ENCODE peak calls at places on chromosome 9, in four cellular contexts. D, V, F and B are unnamed samples. For H3K4me1 and H3K36me3, the result is how much of the 10 kb centered on the place peaks cover.

GRCh38 chr9:91246842-91247241 is 114.9 kb downstream of the AUH start:
- DNase-seq in D (no peak), F (no peak), V (no peak), B (no peak)

GRCh38 chr9:93318441-93318840 is 133.0 kb upstream of the FAM120A start:
- DNase-seq in V (no peak), F (peak), D (no peak), B (no peak)

GRCh38 chr9:114512337-114512874 is 7.1 kb upstream of the WHRN start:
- DNase-seq in V (no peak), D (no peak), F (no peak), B (no peak)

GRCh38 chr9:78004478-78005229 is 27.0 kb downstream of the GNAQ start:
- DNase-seq in D (peak), F (no peak), V (peak), B (peak)

GRCh38 chr9:126338945-126339344 is 12.3 kb downstream of the MVB12B start:
- DNase-seq in F (no peak), V (no peak), D (no peak), B (no peak)

GRCh38 chr9:89986190-89986589 is 381.4 kb downstream of the GADD45G start:
- DNase-seq in V (no peak), D (no peak), F (no peak), B (no peak)

GRCh38 chr9:89422151-89422918 is 75.6 kb downstream of the SEMA4D start:
- DNase-seq in F (no peak), D (peak), V (no peak), B (no peak)

GRCh38 chr9:19232117-19232829 is 1.8 kb downstream of the DENND4C start:
- DNase-seq in F (no peak), V (no peak), D (peak), B (no peak)

GRCh38 chr9:95724253-95724991 is 151.1 kb upstream of the ERCC6L2 start:
- DNase-seq in D (no peak), F (no peak), V (no peak), B (no peak)

GRCh38 chr9:6924149-6924548 is 166.4 kb downstream of the KDM4C start:
- DNase-seq in V (no peak), D (no peak), F (no peak), B (no peak)

GRCh38 chr9:114339130-114339908 is 9.7 kb downstream of the ORM2 start:
- DNase-seq in F (no peak), V (no peak), D (peak), B (peak)

GRCh38 chr9:114588671-114589526 is 1.3 kb downstream of the ATP6V1G1 start:
- DNase-seq in V (no peak), D (peak), F (no peak), B (no peak)

GRCh38 chr9:128685636-128686489 is 3.2 kb upstream of the SET start:
- DNase-seq in D (no peak), V (no peak), F (no peak), B (no peak)

GRCh38 chr9:2925016-2925415 is 81.1 kb upstream of the PUM3 start:
- DNase-seq in D (no peak), F (no peak), V (no peak), B (no peak)

GRCh38 chr9:127982912-127983311 is 2.1 kb upstream of the EEIG1 start:
- DNase-seq in D (no peak), F (no peak), V (no peak), B (no peak)

GRCh38 chr9:82124090-82124489 is 135.5 kb downstream of the SPATA31D1 start:
- DNase-seq in F (no peak), D (peak), V (no peak), B (no peak)

DNA sequence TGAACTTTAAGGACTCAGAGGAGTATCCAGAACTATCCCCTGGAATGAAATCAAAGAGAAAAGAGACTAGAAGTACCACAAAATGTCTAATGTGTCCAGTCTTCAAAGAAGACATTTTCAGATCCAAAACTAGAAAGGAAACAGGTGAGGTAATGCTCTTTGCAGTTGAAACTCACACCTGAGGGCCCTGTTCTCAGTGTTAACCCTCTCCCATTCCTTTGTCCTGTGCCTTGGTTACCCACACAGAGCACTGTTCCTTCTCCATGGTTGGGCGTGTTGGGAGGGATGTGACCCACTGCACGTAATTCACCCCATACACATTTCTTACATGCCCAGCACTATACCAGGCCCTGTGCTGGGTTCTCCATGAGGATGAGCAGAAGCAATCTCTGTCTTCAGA is 21.3 kb downstream of the MSANTD3 start:
- DNase-seq in F (no peak), D (no peak), V (no peak), B (no peak)
- H3K4me1 ChIP-seq in F (under half), D (under half), V (under half), B (under half)

GRCh38 chr9:14006586-14007198 is 307.2 kb downstream of the NFIB start:
- DNase-seq in V (no peak), F (no peak), D (no peak), B (no peak)
- TF ChIP-seq CTCF in V (no peak), F (no peak), D (no peak), B (no peak)

DNA sequence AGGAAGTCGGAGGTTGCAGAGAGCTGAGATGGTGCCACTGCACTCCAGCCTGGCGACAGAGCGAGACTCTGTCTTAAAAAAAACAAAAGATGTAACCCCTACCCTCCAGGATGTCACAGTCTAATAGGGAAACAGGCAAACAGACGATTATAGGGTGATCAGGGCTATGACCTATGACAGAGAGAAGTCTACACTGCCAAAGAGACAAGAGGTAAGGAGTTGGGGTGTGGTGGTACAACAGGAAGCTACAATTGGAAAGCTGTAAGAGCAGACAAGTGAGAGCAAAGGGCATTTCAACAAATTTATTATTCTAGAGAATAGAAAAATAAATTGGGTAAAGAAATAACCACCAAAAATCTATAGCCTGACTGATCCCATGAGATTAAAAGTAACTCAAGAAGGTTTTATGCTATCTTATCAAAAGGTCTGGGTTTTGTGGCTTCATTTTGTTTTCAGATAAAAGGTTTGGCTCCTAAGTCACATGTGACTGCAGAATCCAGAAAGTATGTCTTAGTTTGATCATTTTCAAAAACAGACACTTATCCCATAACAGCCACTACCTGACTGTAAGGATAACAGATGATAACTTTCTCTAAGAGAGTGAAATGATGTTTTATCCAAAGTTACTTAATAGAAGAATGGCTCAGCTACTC is 7.3 kb downstream of the CDC26 start:
- DNase-seq in V (no peak), D (no peak), F (no peak), B (no peak)
- H3K36me3 ChIP-seq in V (under half), D (under half), F (under half), B (under half)

GRCh38 chr9:34989946-34990635 is 546 bp downstream of the DNAJB5 start:
- DNase-seq in V (peak), F (peak), D (peak), B (peak)

GRCh38 chr9:34990908-34991832 is 1.6 kb downstream of the DNAJB5 start:
- DNase-seq in F (no peak), D (no peak), V (no peak), B (no peak)

GRCh38 chr9:34992376-34992951 is 2.9 kb downstream of the DNAJB5 start:
- DNase-seq in V (peak), D (peak), F (no peak), B (no peak)

GRCh38 chr9:34993502-34994428 is 4.2 kb downstream of the DNAJB5 start:
- DNase-seq in F (no peak), D (no peak), V (peak), B (no peak)

GRCh38 chr9:34991833-34992375 is 2.4 kb downstream of the DNAJB5 start:
- DNase-seq in F (no peak), D (peak), V (peak), B (peak)
- H3K4me1 ChIP-seq in F (under half), D (under half), V (under half), B (under half)

DNA sequence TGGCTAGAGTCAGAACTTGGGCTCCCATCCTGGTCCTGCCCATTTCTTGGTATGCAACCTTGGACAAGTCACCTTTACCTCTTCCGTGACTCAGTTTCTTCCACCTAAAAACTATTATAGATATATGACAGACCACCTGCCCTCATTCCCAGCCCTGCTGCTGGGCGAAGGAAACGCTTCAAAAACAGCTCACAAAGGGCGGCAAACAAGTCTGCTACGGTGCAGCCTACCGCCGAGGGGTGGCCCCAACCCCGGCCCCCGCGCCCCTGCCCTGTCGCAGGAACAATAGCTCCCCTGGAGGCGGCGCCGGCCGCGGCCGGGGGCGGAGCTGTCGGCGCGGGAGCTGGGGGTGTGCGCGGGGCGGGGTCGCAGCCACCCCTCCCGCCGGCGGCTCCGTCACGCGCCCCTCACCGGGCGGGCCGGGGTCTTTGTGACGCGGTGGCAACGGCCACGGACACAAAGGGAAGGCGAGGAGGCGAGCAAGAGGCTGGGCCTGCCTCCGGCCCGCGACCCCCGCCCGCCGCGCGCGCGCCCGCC is at the start of gene TMEFF1:
- DNase-seq in V (peak), D (peak), F (peak), B (peak)
- TF ChIP-seq CTCF in V (no peak), D (no peak), F (no peak), B (peak)